ENCODE peak calls at places on chromosomes 12 and 14, in seven cellular contexts. J is heart left ventricle; S is CD4-positive, alpha-beta T cell; A is fibroblast of pulmonary artery; I is A549; M is H9; P is activated B cell treated with CpG ODN at 0.5 μM for 24 hours. E is an unnamed sample.

GRCh38 chr12:127044841-127045240 is 1222.1 kb upstream of the TMEM132C start:
- DNase-seq in I (no peak), P (no peak), S (no peak), M (no peak), J (no peak), A (no peak), E (no peak)

GRCh38 chr12:131196220-131196619 is 242.5 kb downstream of the ADGRD1 start:
- DNase-seq in M (peak), P (no peak), S (no peak), J (no peak), I (no peak), A (no peak), E (no peak)

GRCh38 chr12:30110970-30111586 is 327.3 kb upstream of the TMTC1 start:
- DNase-seq in I (no peak), M (no peak), A (peak), P (no peak), J (no peak), S (no peak), E (no peak)

GRCh38 chr12:16606201-16606849 is 363 bp upstream of the LMO3 start:
- DNase-seq in J (peak), P (no peak), A (peak), S (no peak), M (peak), I (no peak), E (peak)

GRCh38 chr12:27279836-27280235 is 35.8 kb downstream of the STK38L start:
- DNase-seq in P (no peak), S (no peak), J (no peak), I (no peak), A (no peak), M (no peak), E (no peak)

GRCh38 chr12:94718114-94718513 is 67.8 kb upstream of the TMCC3 start:
- DNase-seq in A (peak), P (no peak), J (no peak), I (no peak), M (no peak), S (no peak), E (no peak)

GRCh38 chr12:49821375-49822287 is 6.6 kb downstream of the NCKAP5L start:
- DNase-seq in I (no peak), J (no peak), P (no peak), S (no peak), M (no peak), A (no peak), E (no peak)

GRCh38 chr14:63438065-63438757 is 105.0 kb downstream of the PPP2R5E start:
- DNase-seq in P (no peak), M (no peak), I (peak), J (no peak), A (peak), S (peak), E (no peak)

GRCh38 chr14:69056389-69056788 is 77.3 kb upstream of the ACTN1 start:
- DNase-seq in P (no peak), I (no peak), A (no peak), J (no peak), S (no peak), M (peak), E (no peak)

GRCh38 chr12:132672678-132673077 is 14.5 kb downstream of the POLE start:
- DNase-seq in J (no peak), P (no peak), S (no peak), A (no peak), I (no peak), M (no peak), E (no peak)

GRCh38 chr14:75717729-75718128 is 56.7 kb downstream of the TTLL5 start:
- DNase-seq in A (no peak), I (no peak), S (no peak), M (no peak), J (no peak), P (no peak), E (no peak)

GRCh38 chr12:18752280-18752920 is 14.5 kb downstream of the CAPZA3 start:
- DNase-seq in S (no peak), I (no peak), A (peak), M (peak), J (no peak), P (no peak), E (no peak)

GRCh38 chr14:89139404-89140247 is 277.4 kb downstream of the FOXN3 start:
- DNase-seq in S (no peak), I (no peak), J (no peak), P (no peak), A (no peak), M (peak), E (no peak)

GRCh38 chr12:51281202-51281924 is 11.1 kb upstream of the SMAGP start:
- DNase-seq in M (no peak), J (no peak), A (peak), P (no peak), I (no peak), S (no peak), E (no peak)

GRCh38 chr12:89768586-89769482 is 60.2 kb upstream of the ATP2B1 start:
- DNase-seq in S (no peak), J (no peak), M (no peak), P (no peak), I (peak), A (peak), E (no peak)

GRCh38 chr14:105889666-105890473 is 363.5 kb downstream of the TMEM121 start:
- DNase-seq in A (no peak), S (no peak), I (no peak), M (no peak), P (no peak), J (peak), E (no peak)

GRCh38 chr12:23014749-23015148 is 389.8 kb downstream of the ETNK1 start:
- DNase-seq in I (no peak), A (no peak), S (no peak), M (no peak), J (no peak), P (no peak), E (no peak)
- TF ChIP-seq CTCF in I (no peak), A (no peak), S (no peak), M (no peak), J (no peak), P (no peak), E (no peak)

DNA sequence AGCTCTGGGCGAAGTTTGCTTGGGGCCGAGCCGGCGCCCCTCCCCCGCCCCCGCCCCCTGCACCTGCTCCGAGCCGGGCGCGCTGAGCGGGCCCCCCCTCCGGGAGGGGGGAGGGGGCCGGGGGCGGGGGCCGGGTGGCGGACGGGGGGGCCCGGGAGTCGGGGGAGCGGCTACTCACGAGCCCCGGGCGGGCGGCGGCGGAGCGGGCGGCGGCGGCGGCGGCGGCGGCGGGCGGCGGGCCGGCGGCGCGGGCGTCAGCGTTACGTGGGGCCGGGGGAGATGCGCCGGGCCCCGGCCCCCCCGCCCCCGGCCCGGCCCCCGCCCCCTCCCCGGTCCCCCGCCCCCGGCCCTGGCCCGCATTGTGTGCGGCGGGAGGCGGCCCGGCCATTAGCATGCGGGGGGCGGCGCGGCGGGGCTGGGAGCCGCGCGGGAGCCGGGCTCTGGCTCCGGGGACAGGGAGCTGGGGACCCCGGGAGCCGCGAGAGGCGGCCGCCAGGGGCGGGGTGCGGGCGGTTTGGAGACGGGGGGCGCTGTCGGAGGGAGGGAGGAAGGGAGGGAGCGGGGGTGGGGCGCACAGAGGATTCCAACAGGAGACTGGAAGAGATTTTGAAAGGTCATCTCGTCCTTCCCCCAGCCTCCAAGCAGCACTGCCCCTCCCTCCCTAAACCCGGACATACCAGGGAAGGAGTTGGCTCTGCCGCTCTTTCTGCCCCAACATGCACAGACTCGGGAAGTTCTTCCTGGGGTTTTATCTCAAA is at the start of gene ZNF219:
- DNase-seq in S (no peak), I (peak), J (peak), A (peak), P (peak), M (peak), E (peak)
- TF ChIP-seq CTCF in S (no peak), I (no peak), J (no peak), A (no peak), P (no peak), M (peak), E (peak)

GRCh38 chr12:105321125-105321524 is 9.4 kb upstream of the C12orf75 start:
- DNase-seq in I (no peak), M (no peak), J (no peak), S (no peak), P (no peak), A (no peak), E (no peak)
- TF ChIP-seq CTCF in I (no peak), M (no peak), J (no peak), S (no peak), P (no peak), A (no peak), E (no peak)

DNA sequence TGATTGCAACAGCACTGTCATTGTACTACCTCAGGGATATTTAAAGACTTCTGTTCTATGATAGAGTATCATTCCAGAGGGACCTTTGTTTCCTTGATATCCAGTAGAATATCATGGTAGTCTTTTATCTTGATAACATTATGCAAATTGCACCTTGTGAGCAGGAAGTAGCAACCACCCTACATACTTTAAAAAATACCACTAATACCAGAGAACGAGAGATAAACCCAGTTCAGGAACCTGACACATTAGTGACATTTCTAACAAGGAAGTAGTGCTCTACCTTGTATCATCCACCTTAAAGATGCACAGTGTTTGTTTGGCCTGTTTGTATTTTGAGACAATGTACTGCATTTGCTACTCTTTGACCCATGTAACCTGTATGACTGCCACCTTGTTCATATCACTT is 8.8 kb upstream of the MAP4K5 start:
- DNase-seq in P (no peak), M (no peak), I (no peak), J (no peak), S (no peak), A (no peak), E (no peak)
- TF ChIP-seq CTCF in P (no peak), M (no peak), I (no peak), J (no peak), S (no peak), A (no peak), E (no peak)

GRCh38 chr12:74415633-74416032 is 122.0 kb upstream of the ATXN7L3B start:
- DNase-seq in M (no peak), P (no peak), A (peak), J (no peak), I (peak), S (no peak), E (no peak)
- TF ChIP-seq CTCF in M (peak), P (no peak), A (peak), J (peak), I (peak), S (no peak), E (peak)

GRCh38 chr12:105278043-105278697 is 42.2 kb upstream of the APPL2 start:
- DNase-seq in P (no peak), J (no peak), I (peak), A (peak), S (no peak), M (no peak), E (no peak)
- TF ChIP-seq CTCF in P (no peak), J (no peak), I (peak), A (peak), S (no peak), M (peak), E (peak)

GRCh38 chr12:108563804-108564151 is 1.4 kb downstream of the ISCU start:
- DNase-seq in J (no peak), P (no peak), M (no peak), S (no peak), A (no peak), I (no peak), E (no peak)
- TF ChIP-seq CTCF in J (no peak), P (no peak), M (peak), S (peak), A (no peak), I (no peak), E (no peak)

DNA sequence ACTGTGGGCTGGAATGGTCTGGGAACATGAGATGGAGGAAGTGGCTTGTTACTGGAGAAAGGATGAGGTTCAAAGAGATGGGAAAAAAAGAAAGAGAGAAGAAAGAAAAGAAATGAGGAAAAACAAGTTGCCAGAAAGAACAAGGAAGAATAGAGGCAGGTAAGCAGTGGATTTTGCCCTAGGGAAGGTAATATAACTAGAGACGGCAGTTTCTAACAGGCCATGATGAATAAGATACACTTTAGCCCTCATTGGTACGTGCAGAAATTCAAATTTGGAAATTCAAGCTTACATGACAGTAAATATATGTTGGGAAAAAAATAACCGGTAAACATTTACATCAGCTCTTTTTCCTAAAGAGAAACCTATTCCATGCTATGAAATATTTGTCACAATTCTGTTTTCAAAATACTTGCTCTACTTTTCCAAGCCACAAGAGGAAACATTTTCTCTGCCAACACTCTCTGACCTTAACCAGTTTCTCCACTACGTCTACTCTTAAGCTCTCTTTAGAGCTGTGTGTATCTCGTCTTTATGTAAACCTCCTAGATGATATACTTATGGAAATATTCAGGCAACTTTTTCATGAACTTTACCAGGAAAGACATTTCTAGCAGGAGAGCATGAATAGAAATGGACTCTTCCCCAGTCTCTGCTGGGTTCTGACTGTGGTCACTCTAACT is 268.9 kb upstream of the BTG1 start:
- DNase-seq in P (no peak), A (peak), M (no peak), J (no peak), S (no peak), I (no peak), E (no peak)
- TF ChIP-seq CTCF in P (no peak), A (no peak), M (no peak), J (no peak), S (no peak), I (no peak), E (no peak)

DNA sequence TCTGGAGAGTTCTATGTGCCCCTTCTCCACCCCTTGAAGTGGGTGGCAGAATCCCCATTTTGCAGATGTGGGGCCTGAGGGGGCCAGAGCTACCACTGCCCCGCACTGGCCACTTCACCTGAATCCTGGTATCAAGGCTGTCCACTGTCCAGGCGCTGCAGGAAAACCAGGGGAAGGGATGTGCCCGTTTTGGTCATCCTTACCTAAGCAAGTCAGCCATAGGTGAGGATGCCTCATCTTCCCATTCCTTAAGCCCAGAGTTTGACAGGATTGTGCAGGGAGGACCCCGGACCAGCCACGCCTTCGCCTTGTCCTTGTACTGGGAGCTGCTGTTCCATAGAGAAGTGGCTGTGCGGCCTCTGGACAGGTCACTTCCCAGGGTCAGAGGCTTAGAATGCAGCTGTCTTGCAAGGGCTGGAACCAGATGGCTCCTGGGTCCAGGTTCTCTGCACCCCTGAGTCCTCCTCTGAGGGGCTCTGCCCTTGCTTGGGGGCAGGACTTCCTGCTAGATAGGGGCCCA is 54.6 kb upstream of the RIN3 start:
- DNase-seq in J (no peak), S (no peak), M (peak), I (no peak), A (no peak), P (no peak), E (no peak)
- TF ChIP-seq CTCF in J (no peak), S (no peak), M (no peak), I (no peak), A (no peak), P (no peak), E (no peak)

DNA sequence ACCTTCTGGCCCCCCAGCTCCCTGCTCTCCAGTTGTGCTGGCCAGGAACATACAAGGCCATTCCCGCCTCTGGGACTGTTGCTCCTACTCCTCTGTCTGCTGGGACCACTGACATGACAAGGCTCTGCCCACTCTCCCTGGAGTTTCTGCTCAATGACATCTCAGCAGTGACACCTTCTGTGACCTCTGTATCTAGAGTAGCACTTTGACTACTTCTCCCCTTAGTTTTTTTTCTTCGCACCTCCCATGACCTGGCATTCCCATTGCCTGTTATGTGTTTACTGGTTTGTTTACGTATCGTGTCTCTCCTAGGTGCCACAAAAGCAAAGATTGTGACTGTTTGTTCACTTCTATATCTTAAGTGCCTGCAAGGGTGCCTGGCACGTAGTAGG is 40.1 kb upstream of the TMEM263 start:
- DNase-seq in A (no peak), J (no peak), M (no peak), S (no peak), I (no peak), P (no peak), E (no peak)
- TF ChIP-seq CTCF in A (no peak), J (no peak), M (no peak), S (no peak), I (no peak), P (no peak), E (no peak)

E was measured in progenitor cell of endocrine pancreas.